ENCODE peak calls at places on chromosomes 5 and 9, in four cellular contexts. One of them, this sample, is unnamed.

GRCh38 chr5:163269624-163270023 is 167.8 kb upstream of the CCNG1 start:
- DNase-seq in fibroblast of lung: peak; percentile 40
- DNase-seq in spleen: no peak
- DNase-seq in neuronal stem cell: peak; percentile 4
- DNase-seq in this sample: no peak

GRCh38 chr5:35029333-35029732 is 18.4 kb downstream of the AGXT2 start:
- DNase-seq in spleen: no peak
- DNase-seq in fibroblast of lung: peak; percentile 86
- DNase-seq in neuronal stem cell: no peak
- DNase-seq in this sample: no peak

GRCh38 chr9:131976157-131976740 is 103.4 kb downstream of the MED27 start:
- DNase-seq in spleen: no peak
- DNase-seq in neuronal stem cell: no peak
- DNase-seq in fibroblast of lung: no peak
- DNase-seq in this sample: no peak

GRCh38 chr5:16776611-16777251 is 159.4 kb downstream of the MYO10 start:
- DNase-seq in fibroblast of lung: no peak
- DNase-seq in spleen: no peak
- DNase-seq in neuronal stem cell: no peak
- DNase-seq in this sample: peak; percentile 70

GRCh38 chr9:119917175-119917574 is 547.9 kb upstream of the BRINP1 start:
- DNase-seq in spleen: no peak
- DNase-seq in neuronal stem cell: no peak
- DNase-seq in fibroblast of lung: no peak
- DNase-seq in this sample: no peak

GRCh38 chr9:81456431-81456970 is 232.8 kb downstream of the TLE1 start:
- DNase-seq in fibroblast of lung: peak; percentile 92
- DNase-seq in neuronal stem cell: no peak
- DNase-seq in spleen: no peak
- DNase-seq in this sample: no peak

GRCh38 chr5:96626956-96627355 is 35.2 kb upstream of the CAST start:
- DNase-seq in spleen: no peak
- DNase-seq in fibroblast of lung: peak; percentile 99
- DNase-seq in neuronal stem cell: no peak
- DNase-seq in this sample: no peak

GRCh38 chr9:79768199-79768598 is 196.4 kb downstream of the TLE4 start:
- DNase-seq in fibroblast of lung: no peak
- DNase-seq in spleen: no peak
- DNase-seq in neuronal stem cell: no peak
- DNase-seq in this sample: no peak

GRCh38 chr5:79527431-79527830 is 13.5 kb upstream of the HOMER1 start:
- DNase-seq in spleen: no peak
- DNase-seq in fibroblast of lung: no peak
- DNase-seq in neuronal stem cell: no peak
- DNase-seq in this sample: no peak

GRCh38 chr9:134180786-134181647 is 16.7 kb upstream of the RNU6ATAC start:
- DNase-seq in neuronal stem cell: no peak
- DNase-seq in spleen: peak; percentile 68
- DNase-seq in fibroblast of lung: no peak
- DNase-seq in this sample: peak; percentile 37

GRCh38 chr9:93958121-93958874 is 3.1 kb upstream of the BARX1 start:
- DNase-seq in neuronal stem cell: no peak
- DNase-seq in fibroblast of lung: no peak
- DNase-seq in spleen: no peak
- DNase-seq in this sample: peak; percentile 88

GRCh38 chr9:127437497-127438264 is 13.5 kb downstream of the ZNF79 start:
- DNase-seq in neuronal stem cell: no peak
- DNase-seq in spleen: no peak
- DNase-seq in fibroblast of lung: no peak
- DNase-seq in this sample: no peak

GRCh38 chr5:77358566-77359205 is 133.4 kb downstream of the WDR41 start:
- DNase-seq in fibroblast of lung: peak; percentile 54
- DNase-seq in neuronal stem cell: no peak
- DNase-seq in spleen: no peak
- DNase-seq in this sample: no peak

GRCh38 chr5:8770431-8770830 is 775.4 kb downstream of the SEMA5A start:
- DNase-seq in spleen: no peak
- DNase-seq in neuronal stem cell: no peak
- DNase-seq in fibroblast of lung: no peak
- DNase-seq in this sample: no peak

GRCh38 chr9:122367065-122367464 is 3.8 kb upstream of the PTGS1 start:
- DNase-seq in neuronal stem cell: no peak
- DNase-seq in spleen: peak; percentile 11
- DNase-seq in fibroblast of lung: no peak
- DNase-seq in this sample: no peak

GRCh38 chr9:135468866-135469521 is 10.6 kb upstream of the PPP1R26 start:
- DNase-seq in neuronal stem cell: no peak
- DNase-seq in fibroblast of lung: peak; percentile 46
- DNase-seq in spleen: no peak
- DNase-seq in this sample: no peak

GRCh38 chr5:69271376-69271775 is 36.7 kb downstream of the CDK7 start:
- DNase-seq in spleen: no peak
- DNase-seq in fibroblast of lung: peak; percentile 68
- DNase-seq in neuronal stem cell: no peak
- DNase-seq in this sample: no peak

GRCh38 chr5:158435161-158435616 is 576.2 kb upstream of the CLINT1 start:
- DNase-seq in neuronal stem cell: no peak
- DNase-seq in fibroblast of lung: peak; percentile 79
- DNase-seq in spleen: no peak
- DNase-seq in this sample: no peak

GRCh38 chr5:76938177-76938576 is 14.7 kb upstream of the CRHBP start:
- DNase-seq in fibroblast of lung: no peak
- DNase-seq in spleen: no peak
- DNase-seq in neuronal stem cell: no peak
- DNase-seq in this sample: no peak

GRCh38 chr9:78613006-78613405 is 316.1 kb downstream of the PSAT1 start:
- DNase-seq in spleen: no peak
- DNase-seq in neuronal stem cell: no peak
- DNase-seq in fibroblast of lung: peak; percentile 41
- DNase-seq in this sample: no peak

GRCh38 chr9:128164332-128164885 is 4.3 kb downstream of the BBLN start:
- DNase-seq in fibroblast of lung: peak; percentile 58
- DNase-seq in spleen: no peak
- DNase-seq in neuronal stem cell: no peak
- DNase-seq in this sample: no peak

GRCh38 chr5:16797949-16798348 is 138.1 kb downstream of the MYO10 start:
- DNase-seq in fibroblast of lung: peak; percentile 30
- DNase-seq in spleen: no peak
- DNase-seq in neuronal stem cell: no peak
- DNase-seq in this sample: no peak

GRCh38 chr9:110257097-110257955 is 1.0 kb upstream of the TXN start:
- DNase-seq in neuronal stem cell: no peak
- DNase-seq in fibroblast of lung: peak; percentile 26
- DNase-seq in spleen: peak; percentile 79
- DNase-seq in this sample: peak; percentile 35

GRCh38 chr5:127796207-127796606 is 93.0 kb downstream of the CCDC192 start:
- DNase-seq in neuronal stem cell: peak; percentile 41
- DNase-seq in fibroblast of lung: no peak
- DNase-seq in spleen: no peak
- DNase-seq in this sample: no peak

GRCh38 chr9:97487107-97487506 is 14.4 kb upstream of the TMOD1 start:
- DNase-seq in neuronal stem cell: no peak
- DNase-seq in spleen: no peak
- DNase-seq in fibroblast of lung: peak; percentile 39
- DNase-seq in this sample: no peak

GRCh38 chr9:89522261-89522978 is 24.5 kb upstream of the SEMA4D start:
- DNase-seq in neuronal stem cell: no peak
- DNase-seq in fibroblast of lung: no peak
- DNase-seq in spleen: peak; percentile 90
- DNase-seq in this sample: no peak

GRCh38 chr5:16886366-16886736 is 49.7 kb downstream of the MYO10 start:
- DNase-seq in spleen: no peak
- DNase-seq in neuronal stem cell: no peak
- DNase-seq in fibroblast of lung: peak; percentile 82
- DNase-seq in this sample: no peak

GRCh38 chr5:41154491-41154890 is 58.8 kb downstream of the C6 start:
- DNase-seq in neuronal stem cell: no peak
- DNase-seq in spleen: no peak
- DNase-seq in fibroblast of lung: peak; percentile 46
- DNase-seq in this sample: no peak

GRCh38 chr5:27474395-27474794 is 436.0 kb upstream of the CDH9 start:
- DNase-seq in neuronal stem cell: no peak
- DNase-seq in spleen: no peak
- DNase-seq in fibroblast of lung: no peak
- DNase-seq in this sample: no peak

GRCh38 chr5:55392669-55393068 is 84.9 kb downstream of the MTREX start:
- DNase-seq in neuronal stem cell: no peak
- DNase-seq in spleen: no peak
- DNase-seq in fibroblast of lung: no peak
- DNase-seq in this sample: no peak
- H3K36me3 ChIP-seq in neuronal stem cell: peaks cover 13% of the 10 kb centered on the region
- H3K36me3 ChIP-seq in spleen: peaks cover 92% of the 10 kb centered on the region
- H3K36me3 ChIP-seq in fibroblast of lung: peaks cover 3% of the 10 kb centered on the region
- H3K36me3 ChIP-seq in this sample: peaks cover 6% of the 10 kb centered on the region

DNA sequence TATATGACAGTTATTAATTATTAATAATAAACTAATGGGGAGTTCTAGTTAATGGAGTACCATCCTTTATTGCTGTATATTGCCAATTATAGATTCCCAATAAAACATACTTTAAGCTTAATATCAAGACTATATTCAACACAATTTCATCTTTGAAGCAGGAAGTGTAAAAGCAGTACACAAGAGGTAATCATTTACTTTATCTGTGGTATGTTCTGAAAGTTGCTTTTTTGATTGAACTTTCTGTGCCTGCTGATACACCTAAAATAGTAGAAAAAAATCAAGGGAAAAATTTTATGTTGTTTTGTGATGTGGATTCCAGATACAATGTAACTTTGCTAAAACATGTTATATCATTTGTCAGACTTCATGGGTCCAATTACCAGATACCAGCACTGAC is 58.0 kb downstream of the ACO1 start:
- DNase-seq in neuronal stem cell: no peak
- DNase-seq in fibroblast of lung: no peak
- DNase-seq in spleen: no peak
- DNase-seq in this sample: no peak
- H3K36me3 ChIP-seq in neuronal stem cell: no peaks in the 10 kb centered on the region
- H3K36me3 ChIP-seq in fibroblast of lung: no peaks in the 10 kb centered on the region
- H3K36me3 ChIP-seq in spleen: peaks cover 97% of the 10 kb centered on the region
- H3K36me3 ChIP-seq in this sample: peaks cover 4% of the 10 kb centered on the region

GRCh38 chr9:3835393-3835792 is 309.6 kb upstream of the RFX3 start:
- DNase-seq in spleen: no peak
- DNase-seq in neuronal stem cell: no peak
- DNase-seq in fibroblast of lung: no peak
- DNase-seq in this sample: no peak
- H3K36me3 ChIP-seq in spleen: no peaks in the 10 kb centered on the region
- H3K36me3 ChIP-seq in neuronal stem cell: peaks cover 1% of the 10 kb centered on the region
- H3K36me3 ChIP-seq in fibroblast of lung: no peaks in the 10 kb centered on the region
- H3K36me3 ChIP-seq in this sample: no peaks in the 10 kb centered on the region

GRCh38 chr5:884345-885126 is 8.1 kb downstream of the BRD9 start:
- DNase-seq in neuronal stem cell: no peak
- DNase-seq in spleen: peak; percentile 63
- DNase-seq in fibroblast of lung: no peak
- DNase-seq in this sample: peak; percentile 52

GRCh38 chr5:886051-886450 is 6.5 kb downstream of the BRD9 start:
- DNase-seq in fibroblast of lung: no peak
- DNase-seq in neuronal stem cell: no peak
- DNase-seq in spleen: peak; percentile 64
- DNase-seq in this sample: no peak

GRCh38 chr5:883475-884181 is 9.0 kb downstream of the BRD9 start:
- DNase-seq in fibroblast of lung: no peak
- DNase-seq in spleen: peak; percentile 72
- DNase-seq in neuronal stem cell: no peak
- DNase-seq in this sample: peak; percentile 43

GRCh38 chr5:885529-885928 is 7.1 kb downstream of the BRD9 start:
- DNase-seq in neuronal stem cell: no peak
- DNase-seq in fibroblast of lung: no peak
- DNase-seq in spleen: peak; percentile 74
- DNase-seq in this sample: no peak

DNA sequence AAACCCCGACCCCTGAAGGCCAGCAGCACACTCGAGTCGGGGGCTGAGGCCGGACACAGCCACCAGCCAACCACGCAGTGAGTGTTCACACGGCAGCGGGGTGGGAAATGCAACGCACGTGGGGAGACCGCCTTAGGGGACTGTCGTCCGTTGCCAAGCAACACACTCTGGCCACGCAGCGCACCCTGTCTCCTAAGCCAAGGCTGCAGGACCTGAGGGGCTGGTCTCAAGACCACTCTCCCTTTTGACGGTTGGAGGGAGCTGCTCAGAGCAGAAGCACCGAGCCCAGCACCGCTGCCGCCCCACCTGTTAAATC is 7.5 kb downstream of the BRD9 start:
- DNase-seq in fibroblast of lung: no peak
- DNase-seq in spleen: peak; percentile 58
- DNase-seq in neuronal stem cell: no peak
- DNase-seq in this sample: no peak
- H3K36me3 ChIP-seq in fibroblast of lung: peaks cover 58% of the 10 kb centered on the region
- H3K36me3 ChIP-seq in spleen: peaks cover 98% of the 10 kb centered on the region
- H3K36me3 ChIP-seq in neuronal stem cell: peaks cover 81% of the 10 kb centered on the region
- H3K36me3 ChIP-seq in this sample: peaks cover 75% of the 10 kb centered on the region

This sample was measured in H7.